ENCODE peak calls at places on chromosome 11, in ten cellular contexts. One of them, this sample, is unnamed.
A peak's percentile ranks its signal among the peaks of the same experiment; 100 is the strongest.

GRCh38 chr11:56271092-56271491 is 2.9 kb upstream of the OR5T1 start:
- DNase-seq in fibroblast of gingiva: no peak
- DNase-seq in amygdala: no peak
- DNase-seq in CD4-positive, alpha-beta T cell: no peak
- DNase-seq in right lobe of liver: no peak
- DNase-seq in GM10248: no peak
- DNase-seq in stimulated activated CD8-positive, alpha-beta memory T cell treated with anti-CD3 and anti-CD28 coated beads, Interleukin-2, amount 100 ng/mL, for 48 hours: no peak
- DNase-seq in transverse colon: no peak
- DNase-seq in mucosa of descending colon: no peak
- DNase-seq in foreskin keratinocyte: peak; percentile 13
- DNase-seq in this sample: no peak

GRCh38 chr11:2592559-2593392 is 107.0 kb downstream of the KCNQ1OT1 start:
- DNase-seq in fibroblast of gingiva: no peak
- DNase-seq in amygdala: no peak
- DNase-seq in CD4-positive, alpha-beta T cell: no peak
- DNase-seq in right lobe of liver: peak; percentile 31
- DNase-seq in GM10248: peak; percentile 12
- DNase-seq in stimulated activated CD8-positive, alpha-beta memory T cell treated with anti-CD3 and anti-CD28 coated beads, Interleukin-2, amount 100 ng/mL, for 48 hours: no peak
- DNase-seq in transverse colon: no peak
- DNase-seq in mucosa of descending colon: no peak
- DNase-seq in foreskin keratinocyte: no peak
- DNase-seq in this sample: peak; percentile 5

GRCh38 chr11:110763249-110764011 is 51.2 kb upstream of the ARHGAP20 start:
- DNase-seq in fibroblast of gingiva: peak; percentile 94
- DNase-seq in amygdala: no peak
- DNase-seq in CD4-positive, alpha-beta T cell: no peak
- DNase-seq in right lobe of liver: peak; percentile 89
- DNase-seq in GM10248: no peak
- DNase-seq in stimulated activated CD8-positive, alpha-beta memory T cell treated with anti-CD3 and anti-CD28 coated beads, Interleukin-2, amount 100 ng/mL, for 48 hours: no peak
- DNase-seq in transverse colon: peak; percentile 52
- DNase-seq in mucosa of descending colon: peak; percentile 74
- DNase-seq in foreskin keratinocyte: no peak
- DNase-seq in this sample: no peak

GRCh38 chr11:130518164-130518563 is 69.7 kb downstream of the ADAMTS15 start:
- DNase-seq in fibroblast of gingiva: no peak
- DNase-seq in amygdala: no peak
- DNase-seq in CD4-positive, alpha-beta T cell: no peak
- DNase-seq in right lobe of liver: no peak
- DNase-seq in GM10248: no peak
- DNase-seq in stimulated activated CD8-positive, alpha-beta memory T cell treated with anti-CD3 and anti-CD28 coated beads, Interleukin-2, amount 100 ng/mL, for 48 hours: no peak
- DNase-seq in transverse colon: no peak
- DNase-seq in mucosa of descending colon: peak; percentile 15
- DNase-seq in foreskin keratinocyte: no peak
- DNase-seq in this sample: no peak

GRCh38 chr11:63687845-63688244 is 6.5 kb downstream of the RTN3 start:
- DNase-seq in fibroblast of gingiva: no peak
- DNase-seq in amygdala: no peak
- DNase-seq in CD4-positive, alpha-beta T cell: no peak
- DNase-seq in right lobe of liver: no peak
- DNase-seq in GM10248: no peak
- DNase-seq in stimulated activated CD8-positive, alpha-beta memory T cell treated with anti-CD3 and anti-CD28 coated beads, Interleukin-2, amount 100 ng/mL, for 48 hours: no peak
- DNase-seq in transverse colon: no peak
- DNase-seq in mucosa of descending colon: no peak
- DNase-seq in foreskin keratinocyte: peak; percentile 56
- DNase-seq in this sample: no peak

GRCh38 chr11:469684-470667 is 19.9 kb downstream of the PTDSS2 start:
- DNase-seq in fibroblast of gingiva: peak; percentile 87
- DNase-seq in amygdala: no peak
- DNase-seq in CD4-positive, alpha-beta T cell: no peak
- DNase-seq in right lobe of liver: peak; percentile 86
- DNase-seq in GM10248: no peak
- DNase-seq in stimulated activated CD8-positive, alpha-beta memory T cell treated with anti-CD3 and anti-CD28 coated beads, Interleukin-2, amount 100 ng/mL, for 48 hours: no peak
- DNase-seq in transverse colon: peak; percentile 62
- DNase-seq in mucosa of descending colon: peak; percentile 69
- DNase-seq in foreskin keratinocyte: peak; percentile 11
- DNase-seq in this sample: peak; percentile 96

GRCh38 chr11:15696069-15696468 is 581.3 kb downstream of the INSC start:
- DNase-seq in fibroblast of gingiva: no peak
- DNase-seq in amygdala: no peak
- DNase-seq in CD4-positive, alpha-beta T cell: no peak
- DNase-seq in right lobe of liver: no peak
- DNase-seq in GM10248: no peak
- DNase-seq in stimulated activated CD8-positive, alpha-beta memory T cell treated with anti-CD3 and anti-CD28 coated beads, Interleukin-2, amount 100 ng/mL, for 48 hours: no peak
- DNase-seq in transverse colon: no peak
- DNase-seq in mucosa of descending colon: no peak
- DNase-seq in foreskin keratinocyte: no peak
- DNase-seq in this sample: no peak

GRCh38 chr11:133082851-133083488 is 449.3 kb downstream of the OPCML start:
- DNase-seq in fibroblast of gingiva: no peak
- DNase-seq in amygdala: peak; percentile 38
- DNase-seq in CD4-positive, alpha-beta T cell: peak; percentile 20
- DNase-seq in right lobe of liver: peak; percentile 70
- DNase-seq in GM10248: peak; percentile 88
- DNase-seq in stimulated activated CD8-positive, alpha-beta memory T cell treated with anti-CD3 and anti-CD28 coated beads, Interleukin-2, amount 100 ng/mL, for 48 hours: peak; percentile 61
- DNase-seq in transverse colon: peak; percentile 64
- DNase-seq in mucosa of descending colon: peak; percentile 61
- DNase-seq in foreskin keratinocyte: peak; percentile 3
- DNase-seq in this sample: peak; percentile 72

GRCh38 chr11:76653674-76654309 is 16.8 kb downstream of the LRRC32 start:
- DNase-seq in fibroblast of gingiva: peak; percentile 90
- DNase-seq in amygdala: no peak
- DNase-seq in CD4-positive, alpha-beta T cell: no peak
- DNase-seq in right lobe of liver: no peak
- DNase-seq in GM10248: no peak
- DNase-seq in stimulated activated CD8-positive, alpha-beta memory T cell treated with anti-CD3 and anti-CD28 coated beads, Interleukin-2, amount 100 ng/mL, for 48 hours: no peak
- DNase-seq in transverse colon: peak; percentile 31
- DNase-seq in mucosa of descending colon: peak; percentile 41
- DNase-seq in foreskin keratinocyte: no peak
- DNase-seq in this sample: no peak

GRCh38 chr11:134438533-134438932 is 26.5 kb upstream of the B3GAT1 start:
- DNase-seq in fibroblast of gingiva: no peak
- DNase-seq in amygdala: no peak
- DNase-seq in CD4-positive, alpha-beta T cell: no peak
- DNase-seq in right lobe of liver: no peak
- DNase-seq in GM10248: no peak
- DNase-seq in stimulated activated CD8-positive, alpha-beta memory T cell treated with anti-CD3 and anti-CD28 coated beads, Interleukin-2, amount 100 ng/mL, for 48 hours: no peak
- DNase-seq in transverse colon: peak; percentile 63
- DNase-seq in mucosa of descending colon: peak; percentile 47
- DNase-seq in foreskin keratinocyte: no peak
- DNase-seq in this sample: no peak

GRCh38 chr11:104324276-104324675 is 160.3 kb upstream of the PDGFD start:
- DNase-seq in fibroblast of gingiva: no peak
- DNase-seq in amygdala: no peak
- DNase-seq in CD4-positive, alpha-beta T cell: no peak
- DNase-seq in right lobe of liver: no peak
- DNase-seq in GM10248: no peak
- DNase-seq in stimulated activated CD8-positive, alpha-beta memory T cell treated with anti-CD3 and anti-CD28 coated beads, Interleukin-2, amount 100 ng/mL, for 48 hours: no peak
- DNase-seq in transverse colon: no peak
- DNase-seq in mucosa of descending colon: no peak
- DNase-seq in foreskin keratinocyte: no peak
- DNase-seq in this sample: no peak

GRCh38 chr11:2825886-2826678 is 59.5 kb downstream of the CDKN1C start:
- DNase-seq in fibroblast of gingiva: peak; percentile 95
- DNase-seq in amygdala: no peak
- DNase-seq in CD4-positive, alpha-beta T cell: no peak
- DNase-seq in right lobe of liver: peak; percentile 56
- DNase-seq in GM10248: no peak
- DNase-seq in stimulated activated CD8-positive, alpha-beta memory T cell treated with anti-CD3 and anti-CD28 coated beads, Interleukin-2, amount 100 ng/mL, for 48 hours: no peak
- DNase-seq in transverse colon: peak; percentile 63
- DNase-seq in mucosa of descending colon: peak; percentile 37
- DNase-seq in foreskin keratinocyte: peak; percentile 93
- DNase-seq in this sample: peak; percentile 63

GRCh38 chr11:23112987-23113886 is 253.0 kb upstream of the CCDC179 start:
- DNase-seq in fibroblast of gingiva: peak; percentile 6
- DNase-seq in amygdala: no peak
- DNase-seq in CD4-positive, alpha-beta T cell: no peak
- DNase-seq in right lobe of liver: peak; percentile 64
- DNase-seq in GM10248: peak; percentile 43
- DNase-seq in stimulated activated CD8-positive, alpha-beta memory T cell treated with anti-CD3 and anti-CD28 coated beads, Interleukin-2, amount 100 ng/mL, for 48 hours: no peak
- DNase-seq in transverse colon: peak; percentile 77
- DNase-seq in mucosa of descending colon: peak; percentile 85
- DNase-seq in foreskin keratinocyte: peak; percentile 48
- DNase-seq in this sample: no peak